ENCODE peak calls at places on chromosome 16, in six cellular contexts. G is GM23338; N is NCI-H1105 treated with DMSO at 0.1 percent for 48 hours; I is stimulated activated CD4-positive, alpha-beta T cell treated with anti-CD3 and anti-CD28 coated beads, Interleukin-4, amount 100 ng/mL, for 4 hours; B is progenitor cell of endocrine pancreas; Q is activated T-helper 1 cell treated with Interleukin-2 at 50 U/mL for 16 hours. W is an unnamed sample.

GRCh38 chr16:61579195-61579594 is 457.0 kb downstream of the CDH8 start:
- DNase-seq in B (no peak), N (no peak), I (no peak), Q (no peak), G (no peak), W (no peak)

GRCh38 chr16:66848172-66848571 is 4.0 kb downstream of the CA7 start:
- DNase-seq in G (no peak), N (no peak), Q (no peak), I (no peak), B (no peak), W (no peak)

GRCh38 chr16:15611610-15612009 is 31.3 kb downstream of the MARF1 start:
- DNase-seq in I (no peak), N (no peak), G (no peak), B (no peak), Q (no peak), W (no peak)

GRCh38 chr16:19765860-19766553 is 47.9 kb downstream of the IQCK start:
- DNase-seq in B (no peak), N (no peak), I (no peak), G (no peak), Q (no peak), W (no peak)

GRCh38 chr16:2296662-2297505 is 29.0 kb upstream of the RNPS1 start:
- DNase-seq in Q (no peak), N (no peak), B (no peak), I (no peak), G (peak; percentile 74), W (no peak)

GRCh38 chr16:1338855-1339675 is 5.6 kb downstream of the BAIAP3 start:
- DNase-seq in G (no peak), I (no peak), B (no peak), Q (no peak), N (no peak), W (no peak)

GRCh38 chr16:58040945-58041627 is 15.5 kb downstream of the MMP15 start:
- DNase-seq in Q (no peak), B (no peak), I (no peak), G (no peak), N (no peak), W (no peak)

GRCh38 chr16:89899879-89900481 is 18.7 kb upstream of the MC1R start:
- DNase-seq in I (no peak), N (no peak), B (no peak), Q (no peak), G (no peak), W (no peak)

GRCh38 chr16:2455081-2455845 is 4.6 kb upstream of the TEDC2 start:
- DNase-seq in I (no peak), Q (no peak), G (no peak), B (no peak), N (no peak), W (no peak)

GRCh38 chr16:74713325-74713724 is 12.7 kb upstream of the MLKL start:
- DNase-seq in B (no peak), N (no peak), G (no peak), Q (no peak), I (no peak), W (no peak)